ENCODE peak calls at places on chromosomes 11 and 22, in ten cellular contexts. K is type B pancreatic cell, C is astrocyte of the spinal cord, G is cardiac fibroblast, N is BE2C, E is fibroblast of mammary gland, P is A549, Z is AG10803, I is OCI-LY7, M is bronchial epithelial cell. Q is an unnamed sample.

GRCh38 chr11:44943118-44943517 is 7.6 kb downstream of the TP53I11 start:
- DNase-seq in K (no peak), C (no peak), G (no peak), N (no peak), E (no peak), P (no peak), Z (no peak), I (peak), M (no peak), Q (no peak)

GRCh38 chr11:129732926-129733325 is 82.7 kb upstream of the TMEM45B start:
- DNase-seq in K (no peak), C (no peak), G (no peak), N (no peak), E (no peak), P (no peak), Z (no peak), I (no peak), M (no peak), Q (no peak)

GRCh38 chr11:65852508-65853248 is 5.3 kb downstream of the CFL1 start:
- DNase-seq in K (no peak), C (no peak), G (no peak), N (no peak), E (no peak), P (no peak), Z (no peak), I (no peak), M (no peak), Q (no peak)

GRCh38 chr11:3152471-3153110 is 12.5 kb downstream of the OSBPL5 start:
- DNase-seq in K (no peak), C (peak), G (no peak), N (no peak), E (peak), P (no peak), Z (no peak), I (no peak), M (no peak), Q (no peak)

GRCh38 chr11:76665921-76666351 is 4.6 kb downstream of the LRRC32 start:
- DNase-seq in K (no peak), C (no peak), G (no peak), N (peak), E (no peak), P (no peak), Z (no peak), I (peak), M (no peak), Q (no peak)

GRCh38 chr11:57322881-57323467 is 1.8 kb downstream of the TNKS1BP1 start:
- DNase-seq in K (no peak), C (no peak), G (no peak), N (no peak), E (peak), P (no peak), Z (no peak), I (no peak), M (peak), Q (no peak)

GRCh38 chr11:3046190-3046589 is 11.0 kb downstream of the CARS1 start:
- DNase-seq in K (no peak), C (no peak), G (no peak), N (no peak), E (no peak), P (no peak), Z (no peak), I (no peak), M (no peak), Q (no peak)

GRCh38 chr11:119346605-119347004 is at the start of gene MFRP:
- DNase-seq in K (no peak), C (no peak), G (no peak), N (no peak), E (no peak), P (no peak), Z (no peak), I (no peak), M (no peak), Q (no peak)

GRCh38 chr11:86291466-86292262 is 10.4 kb upstream of the HIKESHI start:
- DNase-seq in K (no peak), C (peak), G (peak), N (peak), E (peak), P (peak), Z (peak), I (peak), M (peak), Q (no peak)

GRCh38 chr11:1928891-1929541 is 9.5 kb downstream of the TNNT3 start:
- DNase-seq in K (peak), C (no peak), G (no peak), N (no peak), E (no peak), P (no peak), Z (no peak), I (no peak), M (no peak), Q (no peak)

GRCh38 chr22:30830907-30831306 is 136.2 kb downstream of the OSBP2 start:
- DNase-seq in K (no peak), C (peak), G (peak), N (no peak), E (peak), P (peak), Z (peak), I (no peak), M (peak), Q (no peak)

GRCh38 chr22:36386351-36386899 is 1.3 kb downstream of the MYH9 start:
- DNase-seq in K (no peak), C (no peak), G (peak), N (peak), E (no peak), P (no peak), Z (no peak), I (peak), M (no peak), Q (no peak)

GRCh38 chr11:117428186-117428855 is 100.7 kb downstream of the CEP164 start:
- DNase-seq in K (no peak), C (no peak), G (no peak), N (no peak), E (no peak), P (no peak), Z (no peak), I (no peak), M (no peak), Q (no peak)

GRCh38 chr11:2521681-2522630 is 77.1 kb downstream of the KCNQ1 start:
- DNase-seq in K (no peak), C (no peak), G (no peak), N (peak), E (no peak), P (no peak), Z (no peak), I (no peak), M (no peak), Q (no peak)

GRCh38 chr11:134393638-134394037 is 18.4 kb downstream of the B3GAT1 start:
- DNase-seq in K (no peak), C (no peak), G (no peak), N (peak), E (no peak), P (peak), Z (no peak), I (no peak), M (no peak), Q (no peak)

GRCh38 chr11:21769188-21769587 is 423.7 kb upstream of the ANO5 start:
- DNase-seq in K (no peak), C (no peak), G (no peak), N (no peak), E (no peak), P (no peak), Z (no peak), I (no peak), M (no peak), Q (no peak)

GRCh38 chr22:39920134-39920743 is 19.4 kb downstream of the GRAP2 start:
- DNase-seq in K (no peak), C (no peak), G (no peak), N (no peak), E (no peak), P (no peak), Z (no peak), I (no peak), M (no peak), Q (no peak)

GRCh38 chr11:130846606-130847005 is 69.7 kb downstream of the SNX19 start:
- DNase-seq in K (no peak), C (no peak), G (no peak), N (no peak), E (peak), P (no peak), Z (no peak), I (no peak), M (peak), Q (no peak)

GRCh38 chr22:17143101-17143500 is 16.0 kb downstream of the HDHD5 start:
- DNase-seq in K (no peak), C (no peak), G (no peak), N (no peak), E (no peak), P (no peak), Z (no peak), I (no peak), M (no peak), Q (no peak)

GRCh38 chr11:46658259-46658658 is 40.9 kb downstream of the ATG13 start:
- DNase-seq in K (no peak), C (peak), G (peak), N (no peak), E (peak), P (no peak), Z (peak), I (no peak), M (no peak), Q (no peak)

GRCh38 chr22:24105018-24105360 is 76.3 kb upstream of the SUSD2 start:
- DNase-seq in K (no peak), C (no peak), G (peak), N (no peak), E (peak), P (no peak), Z (peak), I (no peak), M (no peak), Q (no peak)

GRCh38 chr22:43168416-43169309 is 17.3 kb downstream of the TSPO start:
- DNase-seq in K (no peak), C (peak), G (peak), N (no peak), E (no peak), P (no peak), Z (peak), I (no peak), M (no peak), Q (no peak)

GRCh38 chr11:104104664-104105063 is 59.3 kb downstream of the PDGFD start:
- DNase-seq in K (no peak), C (no peak), G (no peak), N (no peak), E (no peak), P (no peak), Z (no peak), I (no peak), M (no peak), Q (no peak)

GRCh38 chr22:18076060-18076497 is 1.7 kb upstream of the PEX26 start:
- DNase-seq in K (no peak), C (peak), G (peak), N (peak), E (peak), P (peak), Z (peak), I (peak), M (peak), Q (no peak)

GRCh38 chr11:74417379-74417804 is 19.2 kb upstream of the PGM2L1 start:
- DNase-seq in K (no peak), C (peak), G (no peak), N (no peak), E (peak), P (no peak), Z (peak), I (no peak), M (peak), Q (no peak)

GRCh38 chr11:116512841-116513240 is 259.9 kb downstream of the BUD13 start:
- DNase-seq in K (peak), C (no peak), G (no peak), N (no peak), E (no peak), P (no peak), Z (no peak), I (no peak), M (no peak), Q (no peak)

GRCh38 chr11:80632691-80633090 is 1191.9 kb upstream of the TENM4 start:
- DNase-seq in K (no peak), C (no peak), G (no peak), N (no peak), E (no peak), P (no peak), Z (no peak), I (no peak), M (no peak), Q (no peak)

GRCh38 chr11:94910779-94911178 is 62.6 kb downstream of the CWC15 start:
- DNase-seq in K (no peak), C (peak), G (no peak), N (no peak), E (peak), P (no peak), Z (peak), I (no peak), M (no peak), Q (no peak)

GRCh38 chr11:96021901-96022650 is 98.2 kb upstream of the MTMR2 start:
- DNase-seq in K (no peak), C (no peak), G (no peak), N (peak), E (no peak), P (no peak), Z (no peak), I (no peak), M (no peak), Q (no peak)

GRCh38 chr11:57310630-57311086 is 14.1 kb downstream of the TNKS1BP1 start:
- DNase-seq in K (no peak), C (no peak), G (peak), N (no peak), E (peak), P (no peak), Z (peak), I (no peak), M (no peak), Q (no peak)

GRCh38 chr11:64352099-64353005 is 6.6 kb upstream of the RPS6KA4 start:
- DNase-seq in K (no peak), C (no peak), G (no peak), N (peak), E (no peak), P (no peak), Z (no peak), I (no peak), M (no peak), Q (no peak)

GRCh38 chr11:70887428-70887827 is 364.9 kb downstream of the SHANK2 start:
- DNase-seq in K (no peak), C (no peak), G (no peak), N (no peak), E (no peak), P (no peak), Z (no peak), I (no peak), M (no peak), Q (no peak)

GRCh38 chr11:71240865-71241691 is 11.3 kb downstream of the SHANK2 start:
- DNase-seq in K (no peak), C (peak), G (peak), N (no peak), E (peak), P (peak), Z (peak), I (no peak), M (peak), Q (no peak)

GRCh38 chr22:47166446-47167016 is 404.1 kb downstream of the TBC1D22A start:
- DNase-seq in K (peak), C (no peak), G (no peak), N (no peak), E (no peak), P (no peak), Z (no peak), I (no peak), M (no peak), Q (no peak)

GRCh38 chr11:72788250-72788649 is 5.6 kb downstream of the STARD10 start:
- DNase-seq in K (no peak), C (no peak), G (no peak), N (no peak), E (no peak), P (no peak), Z (no peak), I (no peak), M (no peak), Q (no peak)

GRCh38 chr11:72786305-72787261 is 7.3 kb downstream of the STARD10 start:
- DNase-seq in K (no peak), C (no peak), G (no peak), N (no peak), E (no peak), P (no peak), Z (no peak), I (no peak), M (no peak), Q (no peak)

GRCh38 chr11:72784662-72785061 is 9.2 kb downstream of the STARD10 start:
- DNase-seq in K (no peak), C (no peak), G (no peak), N (no peak), E (no peak), P (no peak), Z (no peak), I (no peak), M (no peak), Q (no peak)

GRCh38 chr11:72789493-72790131 is 4.2 kb downstream of the STARD10 start:
- DNase-seq in K (no peak), C (no peak), G (peak), N (no peak), E (peak), P (no peak), Z (peak), I (no peak), M (peak), Q (no peak)

DNA sequence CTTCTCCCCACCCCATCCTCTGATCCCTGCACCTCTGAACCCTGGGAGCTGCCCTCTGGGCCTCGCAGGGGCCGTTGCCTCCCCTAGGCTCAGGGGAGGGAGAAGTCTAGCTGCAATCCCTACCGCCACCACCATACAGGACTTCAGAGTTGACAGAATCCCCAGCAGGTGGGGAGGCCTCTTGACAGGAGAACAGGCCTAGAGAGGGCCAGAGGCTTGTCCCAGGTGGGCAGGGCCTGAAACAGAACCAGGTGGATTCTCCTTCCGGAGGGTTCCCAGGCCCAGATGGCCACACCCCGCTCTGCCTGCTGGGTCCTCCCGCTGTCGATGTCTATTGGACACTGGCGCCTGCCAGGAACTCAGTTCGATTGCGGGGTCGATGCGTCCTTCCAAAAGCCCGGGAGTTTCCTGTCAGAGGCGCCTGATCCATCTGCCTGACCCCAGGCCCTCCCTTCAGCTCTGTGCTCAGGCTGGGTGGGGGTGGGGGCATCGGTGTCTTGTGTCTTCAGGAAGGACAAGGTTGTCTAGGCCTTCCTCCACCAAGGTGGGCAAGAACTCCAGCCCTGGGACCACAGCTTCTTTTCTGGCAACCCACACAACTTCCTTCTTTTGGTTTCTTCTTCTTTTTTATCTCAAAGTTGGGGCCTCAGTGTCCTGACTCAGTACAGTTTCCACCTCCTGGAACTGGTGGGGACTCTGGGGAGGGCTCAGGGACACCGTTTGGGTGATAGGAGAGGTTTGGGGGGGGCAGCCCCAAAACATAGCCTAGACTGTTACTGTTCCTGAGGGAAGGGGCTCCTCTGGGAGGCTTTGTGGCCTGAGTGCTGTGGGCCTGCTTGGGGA is 6.4 kb downstream of the STARD10 start:
- DNase-seq in K (no peak), C (no peak), G (no peak), N (no peak), E (no peak), P (peak), Z (no peak), I (peak), M (no peak), Q (no peak)
- TF ChIP-seq CTCF in K (peak), C (no peak), G (peak), N (no peak), E (no peak), P (no peak), Z (no peak), I (peak), M (peak), Q (no peak)

DNA sequence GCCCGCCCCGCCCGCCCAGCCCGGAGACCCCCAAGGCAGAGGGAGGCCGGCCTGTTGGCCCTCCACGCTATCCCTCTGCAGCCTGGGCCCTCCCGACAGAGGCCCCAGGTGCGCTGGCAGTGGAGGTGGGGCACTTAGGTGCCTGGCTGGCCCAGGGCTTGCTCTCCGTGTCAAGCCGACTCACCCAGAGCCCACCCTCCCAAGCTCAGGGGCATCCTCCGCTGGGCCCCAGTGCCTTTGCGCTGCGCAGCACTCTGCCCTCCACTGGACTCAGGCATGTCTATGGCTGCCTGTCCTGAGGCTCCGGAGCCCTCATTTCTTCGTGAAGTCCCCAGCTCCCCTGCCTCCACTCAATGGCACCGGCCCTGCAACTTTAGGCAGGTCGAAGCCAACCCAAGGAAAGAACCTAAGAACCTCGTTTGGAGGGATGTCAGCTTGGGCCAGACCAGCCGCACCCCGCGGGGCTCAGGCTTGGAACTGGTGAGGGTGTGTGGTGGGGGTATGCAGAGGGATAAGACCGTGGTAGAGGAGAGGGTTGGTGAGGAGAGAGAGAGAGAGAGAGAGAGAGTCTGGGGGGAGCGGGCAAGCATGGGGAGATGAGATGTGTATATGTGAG is 6.1 kb downstream of the SMIM45 start:
- DNase-seq in K (no peak), C (no peak), G (no peak), N (no peak), E (no peak), P (no peak), Z (no peak), I (no peak), M (no peak), Q (no peak)
- TF ChIP-seq CTCF in K (no peak), C (no peak), G (no peak), N (no peak), E (no peak), P (no peak), Z (no peak), I (no peak), M (no peak), Q (no peak)

GRCh38 chr22:44454113-44454769 is 43.8 kb downstream of the RTL6 start:
- DNase-seq in K (peak), C (no peak), G (no peak), N (no peak), E (no peak), P (no peak), Z (no peak), I (no peak), M (no peak), Q (no peak)
- TF ChIP-seq CTCF in K (no peak), C (no peak), G (no peak), N (no peak), E (no peak), P (no peak), Z (no peak), I (no peak), M (no peak), Q (no peak)

DNA sequence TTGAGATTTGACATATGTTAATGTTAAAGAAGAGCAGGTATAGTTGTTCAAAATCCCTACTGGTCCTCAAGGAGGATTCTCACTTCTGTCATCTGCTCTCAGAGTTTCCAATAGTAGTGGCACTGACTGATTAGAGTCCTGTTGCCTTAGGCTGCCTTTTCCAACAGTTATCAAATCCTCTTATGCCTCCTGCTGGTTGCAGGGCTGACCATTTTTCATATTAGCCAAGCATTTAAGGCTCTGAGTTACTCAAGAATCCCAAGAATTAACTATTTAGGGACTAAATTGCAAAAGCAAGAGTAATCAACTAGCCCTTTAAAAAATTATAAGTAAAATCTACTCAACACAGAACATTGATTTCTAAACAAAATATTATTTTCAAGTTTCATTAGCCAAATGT is 212.0 kb upstream of the CHORDC1 start:
- DNase-seq in K (no peak), C (no peak), G (no peak), N (peak), E (no peak), P (no peak), Z (no peak), I (no peak), M (peak), Q (no peak)
- TF ChIP-seq CTCF in K (peak), C (no peak), G (no peak), N (peak), E (no peak), P (no peak), Z (no peak), I (no peak), M (peak), Q (no peak)

GRCh38 chr22:31846161-31847115 is 92.6 kb downstream of the DEPDC5 start:
- DNase-seq in K (no peak), C (peak), G (peak), N (peak), E (peak), P (peak), Z (no peak), I (peak), M (no peak), Q (no peak)
- TF ChIP-seq CTCF in K (peak), C (peak), G (peak), N (peak), E (peak), P (no peak), Z (peak), I (peak), M (peak), Q (no peak)

GRCh38 chr11:127074151-127074761 is 73.7 kb upstream of the KIRREL3 start:
- DNase-seq in K (no peak), C (peak), G (peak), N (peak), E (peak), P (peak), Z (peak), I (peak), M (peak), Q (no peak)
- TF ChIP-seq CTCF in K (peak), C (peak), G (peak), N (peak), E (no peak), P (peak), Z (peak), I (peak), M (no peak), Q (no peak)

GRCh38 chr11:19712281-19713220 is at the start of gene NAV2:
- DNase-seq in K (peak), C (peak), G (peak), N (peak), E (peak), P (peak), Z (peak), I (peak), M (peak), Q (peak)
- TF ChIP-seq CTCF in K (peak), C (no peak), G (no peak), N (no peak), E (no peak), P (no peak), Z (no peak), I (no peak), M (no peak), Q (peak)

Q was measured in esophagus squamous epithelium.